ENCODE peak calls at places on chromosome 9, in six cellular contexts. Q, V, T, U, Z and Y are unnamed samples.
A peak's percentile ranks its signal among the peaks of the same experiment; 100 is the strongest.

GRCh38 chr9:98783518-98784226 is 12.7 kb downstream of the ANKS6 start:
- DNase-seq in Q (no peak), V (no peak), T (peak; percentile 61), U (no peak), Z (no peak), Y (no peak)

GRCh38 chr9:127570533-127571111 is 41.5 kb upstream of the STXBP1 start:
- DNase-seq in Q (no peak), V (no peak), T (no peak), U (no peak), Z (no peak), Y (peak; percentile 68)

GRCh38 chr9:69476016-69476415 is 151.0 kb downstream of the ENTREP1 start:
- DNase-seq in Q (no peak), V (no peak), T (no peak), U (no peak), Z (no peak), Y (no peak)

GRCh38 chr9:8660383-8660782 is 860.8 kb upstream of the DMAC1 start:
- DNase-seq in Q (no peak), V (no peak), T (peak; percentile 33), U (no peak), Z (no peak), Y (peak; percentile 95)

GRCh38 chr9:133954862-133955529 is 37.1 kb downstream of the VAV2 start:
- DNase-seq in Q (no peak), V (no peak), T (peak; percentile 78), U (peak; percentile 27), Z (peak; percentile 48), Y (no peak)

GRCh38 chr9:110115868-110116542 is 92.0 kb downstream of the C9orf152 start:
- DNase-seq in Q (no peak), V (no peak), T (no peak), U (no peak), Z (no peak), Y (no peak)

GRCh38 chr9:121556580-121556979 is 56.9 kb upstream of the GGTA1 start:
- DNase-seq in Q (peak; percentile 48), V (peak; percentile 42), T (no peak), U (no peak), Z (no peak), Y (no peak)

GRCh38 chr9:129102791-129103594 is 7.6 kb downstream of the CRAT start:
- DNase-seq in Q (peak; percentile 20), V (peak; percentile 78), T (peak; percentile 93), U (peak; percentile 37), Z (no peak), Y (peak; percentile 72)

GRCh38 chr9:2557693-2558092 is 63.9 kb upstream of the VLDLR start:
- DNase-seq in Q (no peak), V (no peak), T (no peak), U (no peak), Z (no peak), Y (no peak)

GRCh38 chr9:134751630-134752029 is 110.0 kb downstream of the COL5A1 start:
- DNase-seq in Q (no peak), V (no peak), T (no peak), U (no peak), Z (no peak), Y (peak; percentile 92)

GRCh38 chr9:70222354-70222753 is 36.4 kb upstream of the SMC5 start:
- DNase-seq in Q (no peak), V (no peak), T (no peak), U (no peak), Z (no peak), Y (no peak)

GRCh38 chr9:5438301-5439162 is 807 bp upstream of the PLGRKT start:
- DNase-seq in Q (no peak), V (peak; percentile 86), T (peak; percentile 79), U (peak; percentile 77), Z (peak; percentile 44), Y (no peak)

GRCh38 chr9:9963861-9964260 is 648.9 kb downstream of the PTPRD start:
- DNase-seq in Q (no peak), V (no peak), T (no peak), U (no peak), Z (no peak), Y (no peak)

GRCh38 chr9:113907282-113907681 is 31.2 kb downstream of the ZNF618 start:
- DNase-seq in Q (no peak), V (no peak), T (no peak), U (no peak), Z (no peak), Y (no peak)

GRCh38 chr9:88660611-88661010 is 125.6 kb downstream of the NXNL2 start:
- DNase-seq in Q (no peak), V (no peak), T (no peak), U (no peak), Z (no peak), Y (no peak)

GRCh38 chr9:36948051-36948450 is 86.0 kb downstream of the PAX5 start:
- DNase-seq in Q (no peak), V (no peak), T (no peak), U (no peak), Z (no peak), Y (no peak)

GRCh38 chr9:131180454-131180853 is 55.1 kb downstream of the NUP214 start:
- DNase-seq in Q (no peak), V (peak; percentile 30), T (no peak), U (no peak), Z (no peak), Y (no peak)

GRCh38 chr9:2729003-2729402 is 11.7 kb downstream of the KCNV2 start:
- DNase-seq in Q (no peak), V (no peak), T (no peak), U (no peak), Z (no peak), Y (peak; percentile 11)

GRCh38 chr9:120711841-120712538 is 2.3 kb downstream of the MEGF9 start:
- DNase-seq in Q (no peak), V (peak; percentile 70), T (no peak), U (no peak), Z (peak; percentile 43), Y (peak; percentile 67)

GRCh38 chr9:133640580-133641395 is 4.6 kb downstream of the DBH start:
- DNase-seq in Q (no peak), V (no peak), T (peak; percentile 25), U (no peak), Z (peak; percentile 41), Y (peak; percentile 33)

GRCh38 chr9:116247791-116248343 is 94.3 kb downstream of the PAPPA start:
- DNase-seq in Q (no peak), V (no peak), T (no peak), U (no peak), Z (no peak), Y (no peak)

GRCh38 chr9:34431661-34432060 is 26.7 kb downstream of the FAM219A start:
- DNase-seq in Q (no peak), V (no peak), T (no peak), U (no peak), Z (no peak), Y (peak; percentile 43)

GRCh38 chr9:137276757-137277328 is 683 bp upstream of the TOR4A start:
- DNase-seq in Q (no peak), V (peak; percentile 70), T (peak; percentile 82), U (no peak), Z (peak; percentile 87), Y (no peak)

GRCh38 chr9:5838884-5839571 is 6.1 kb upstream of the ERMP1 start:
- DNase-seq in Q (no peak), V (peak; percentile 75), T (no peak), U (no peak), Z (no peak), Y (peak; percentile 87)

GRCh38 chr9:12859704-12860251 is 85.0 kb downstream of the LURAP1L start:
- DNase-seq in Q (no peak), V (no peak), T (no peak), U (no peak), Z (no peak), Y (peak; percentile 93)

GRCh38 chr9:35661756-35662350 is 3.1 kb downstream of the ARHGEF39 start:
- DNase-seq in Q (no peak), V (no peak), T (peak; percentile 29), U (peak; percentile 31), Z (no peak), Y (no peak)

GRCh38 chr9:127686461-127687393 is 20.1 kb upstream of the CFAP157 start:
- DNase-seq in Q (no peak), V (no peak), T (peak; percentile 59), U (no peak), Z (no peak), Y (peak; percentile 91)

GRCh38 chr9:71693607-71694006 is 74.7 kb downstream of the CEMIP2 start:
- DNase-seq in Q (no peak), V (no peak), T (no peak), U (no peak), Z (no peak), Y (no peak)